ENCODE peak calls at places on chromosome 6, in four cellular contexts. Z is PC-9, V is keratinocyte, F is GM23248. B is an unnamed sample.
A peak's percentile ranks its signal among the peaks of the same experiment; 100 is the strongest.

GRCh38 chr6:31738048-31738979 is 1.5 kb upstream of the MSH5 start:
- DNase-seq in Z (peak; percentile 78), V (no peak), F (peak; percentile 87), B (peak; percentile 82)

GRCh38 chr6:15945593-15946159 is 183.2 kb upstream of the MYLIP start:
- DNase-seq in Z (no peak), V (no peak), F (peak; percentile 73), B (no peak)

GRCh38 chr6:33698494-33698893 is 13.0 kb downstream of the UQCC2 start:
- DNase-seq in Z (no peak), V (no peak), F (no peak), B (no peak)

GRCh38 chr6:34656378-34657036 is 40.1 kb downstream of the ILRUN start:
- DNase-seq in Z (peak; percentile 68), V (no peak), F (peak; percentile 87), B (peak; percentile 95)

GRCh38 chr6:127069659-127070279 is 48.7 kb upstream of the RSPO3 start:
- DNase-seq in Z (no peak), V (no peak), F (peak; percentile 55), B (peak; percentile 21)

GRCh38 chr6:130366011-130366963 is at the start of gene TMEM200A:
- DNase-seq in Z (no peak), V (no peak), F (peak; percentile 83), B (no peak)

GRCh38 chr6:2798586-2799134 is 33.5 kb downstream of the WRNIP1 start:
- DNase-seq in Z (no peak), V (no peak), F (no peak), B (no peak)

GRCh38 chr6:165662671-165663282 is at the start of gene PDE10A:
- DNase-seq in Z (no peak), V (no peak), F (peak; percentile 25), B (no peak)

GRCh38 chr6:28489366-28490190 is 26.0 kb downstream of the GPX6 start:
- DNase-seq in Z (peak; percentile 80), V (peak; percentile 59), F (peak; percentile 75), B (no peak)

GRCh38 chr6:75117701-75118100 is 88.2 kb downstream of the COL12A1 start:
- DNase-seq in Z (no peak), V (no peak), F (peak; percentile 35), B (no peak)

GRCh38 chr6:38012573-38012972 is 193.0 kb downstream of the ZFAND3 start:
- DNase-seq in Z (no peak), V (no peak), F (peak; percentile 71), B (peak; percentile 60)

GRCh38 chr6:110255356-110255755 is 75.1 kb downstream of the CDC40 start:
- DNase-seq in Z (no peak), V (no peak), F (peak; percentile 48), B (peak; percentile 8)

GRCh38 chr6:167566711-167567141 is 241.8 kb downstream of the TTLL2 start:
- DNase-seq in Z (no peak), V (no peak), F (no peak), B (no peak)

GRCh38 chr6:2914318-2914660 is 11.2 kb upstream of the SERPINB9 start:
- DNase-seq in Z (no peak), V (no peak), F (no peak), B (no peak)

DNA sequence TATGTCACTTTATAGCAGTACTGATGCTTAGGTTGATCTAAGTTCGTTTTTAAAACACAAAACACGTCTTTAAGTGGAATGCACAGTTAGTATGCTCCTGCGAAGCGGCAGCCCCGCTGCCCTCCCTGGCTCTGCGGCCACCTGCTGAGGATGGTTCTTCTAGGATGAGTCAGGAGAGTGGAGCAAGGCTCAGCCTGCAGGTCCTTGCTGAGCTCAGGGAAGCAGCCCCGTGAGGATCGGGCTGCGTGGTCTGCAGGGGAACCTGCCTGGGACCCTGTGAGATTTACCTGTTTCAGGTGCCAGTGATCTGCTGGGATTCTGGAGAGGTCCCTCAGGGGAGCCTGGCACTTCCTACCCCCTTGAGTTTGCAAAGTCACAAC is 57.5 kb downstream of the SYNJ2 start:
- DNase-seq in Z (peak; percentile 66), V (no peak), F (no peak), B (no peak)
- H3K36me3 ChIP-seq in Z (peaks cover 16% of the 10 kb centered on the region), V (no peaks in the 10 kb centered on the region), F (peaks cover 11% of the 10 kb centered on the region), B (no peaks in the 10 kb centered on the region)

GRCh38 chr6:36066817-36067216 is 39.2 kb downstream of the MAPK14 start:
- DNase-seq in Z (no peak), V (no peak), F (no peak), B (no peak)

GRCh38 chr6:36067374-36068011 is 39.9 kb downstream of the MAPK14 start:
- DNase-seq in Z (no peak), V (no peak), F (peak; percentile 51), B (no peak)

GRCh38 chr6:36062247-36062646 is 34.6 kb downstream of the MAPK14 start:
- DNase-seq in Z (no peak), V (no peak), F (no peak), B (no peak)

GRCh38 chr6:36063318-36063717 is 35.7 kb downstream of the MAPK14 start:
- DNase-seq in Z (no peak), V (no peak), F (no peak), B (no peak)

DNA sequence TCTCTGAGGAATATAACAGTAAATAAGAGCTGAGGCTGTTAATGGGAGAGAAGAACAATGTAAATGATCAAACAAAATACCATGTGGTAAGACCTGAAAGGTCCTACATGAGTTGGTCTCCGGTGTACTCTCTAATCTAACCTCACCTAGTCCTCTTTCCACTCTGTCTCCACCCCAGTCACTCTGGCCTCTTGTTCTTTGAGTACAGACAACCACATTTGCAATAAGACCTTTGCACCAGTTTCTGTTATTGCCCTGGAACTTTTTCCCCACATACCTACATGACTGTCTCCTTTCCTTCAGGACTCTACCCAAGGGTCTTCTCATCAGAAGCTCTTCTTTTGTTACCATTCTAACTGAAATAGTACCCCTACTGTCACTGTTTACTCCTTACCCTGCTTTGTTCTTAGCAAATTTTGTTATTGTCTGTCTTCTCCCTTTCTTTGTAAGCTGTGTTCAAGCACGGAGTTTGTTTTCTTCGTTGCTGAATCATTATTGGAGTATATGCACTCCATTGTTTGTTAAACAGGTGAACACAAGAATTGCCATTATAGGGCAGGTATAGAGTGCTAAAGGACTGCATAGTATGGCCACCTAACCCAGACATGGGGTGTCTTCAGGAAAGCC is 37.3 kb downstream of the MAPK14 start:
- DNase-seq in Z (no peak), V (no peak), F (no peak), B (no peak)
- H4K20me1 ChIP-seq in Z (peaks cover 30% of the 10 kb centered on the region), V (no peaks in the 10 kb centered on the region), F (peaks cover 20% of the 10 kb centered on the region), B (peaks cover under 1% of the 10 kb centered on the region)

DNA sequence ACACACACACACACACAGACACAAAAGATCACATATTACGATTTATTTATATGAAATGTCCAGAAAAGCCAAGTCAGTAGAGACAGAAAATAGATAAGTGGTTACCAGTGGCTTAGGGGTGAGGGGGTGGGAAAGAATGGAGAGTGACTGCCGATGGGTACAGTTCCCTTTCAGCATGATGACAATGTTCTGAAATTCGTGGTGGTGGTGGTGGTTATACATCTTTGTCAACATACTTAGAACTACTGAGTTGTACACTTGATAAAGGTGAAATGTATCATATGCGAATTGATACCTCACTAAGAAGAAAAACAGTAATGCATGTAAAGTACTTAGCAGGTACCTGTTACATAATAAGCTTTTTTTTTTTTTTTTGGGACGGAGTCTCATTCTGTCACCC is 124.3 kb downstream of the SCAF8 start:
- DNase-seq in Z (no peak), V (no peak), F (no peak), B (no peak)
- H3K36me3 ChIP-seq in Z (peaks cover 3% of the 10 kb centered on the region), V (no peaks in the 10 kb centered on the region), F (no peaks in the 10 kb centered on the region), B (peaks cover 9% of the 10 kb centered on the region)

GRCh38 chr6:90110971-90111370 is 185.7 kb downstream of the BACH2 start:
- DNase-seq in Z (no peak), V (no peak), F (no peak), B (no peak)
- H4K20me1 ChIP-seq in Z (no peaks in the 10 kb centered on the region), V (no peaks in the 10 kb centered on the region), F (no peaks in the 10 kb centered on the region), B (no peaks in the 10 kb centered on the region)

GRCh38 chr6:42889815-42890214 is 10.4 kb downstream of the RPL7L1 start:
- DNase-seq in Z (no peak), V (no peak), F (no peak), B (peak; percentile 23)

GRCh38 chr6:42890311-42891198 is 11.1 kb downstream of the RPL7L1 start:
- DNase-seq in Z (peak; percentile 87), V (peak; percentile 70), F (peak; percentile 97), B (peak; percentile 97)

GRCh38 chr6:42891199-42891722 is 11.8 kb downstream of the RPL7L1 start:
- DNase-seq in Z (no peak), V (no peak), F (no peak), B (no peak)

DNA sequence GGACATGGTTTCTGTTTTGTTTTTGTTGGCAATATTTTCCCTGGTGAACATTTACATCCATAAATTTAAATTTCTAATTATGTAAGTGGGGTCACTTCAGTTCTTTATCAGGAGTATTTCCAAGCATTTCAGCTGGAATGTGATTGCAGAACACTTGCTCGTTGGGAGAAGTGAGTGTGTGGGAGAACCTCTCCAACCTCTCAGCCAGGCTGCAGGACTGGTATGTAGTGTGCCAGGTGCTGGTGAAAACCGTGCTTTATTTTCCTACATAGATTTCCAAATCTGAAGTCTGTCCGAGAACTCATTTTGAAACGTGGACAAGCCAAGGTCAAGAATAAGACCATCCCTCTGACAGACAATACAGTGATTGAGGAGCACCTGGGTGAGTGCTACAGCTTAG is 6.3 kb downstream of the RPL7L1 start:
- DNase-seq in Z (no peak), V (no peak), F (no peak), B (no peak)
- H3K36me3 ChIP-seq in Z (peaks cover 34% of the 10 kb centered on the region), V (peaks cover 25% of the 10 kb centered on the region), F (peaks cover 42% of the 10 kb centered on the region), B (peaks cover 66% of the 10 kb centered on the region)

GRCh38 chr6:133567656-133568055 is 321.3 kb upstream of the TCF21 start:
- DNase-seq in Z (no peak), V (no peak), F (peak; percentile 54), B (no peak)
- H4K20me1 ChIP-seq in Z (no peaks in the 10 kb centered on the region), V (no peaks in the 10 kb centered on the region), F (no peaks in the 10 kb centered on the region), B (peaks cover 3% of the 10 kb centered on the region)

GRCh38 chr6:36053878-36054277 is 26.3 kb downstream of the MAPK14 start:
- DNase-seq in Z (no peak), V (no peak), F (no peak), B (no peak)

GRCh38 chr6:36054415-36054814 is 26.8 kb downstream of the MAPK14 start:
- DNase-seq in Z (no peak), V (no peak), F (peak; percentile 37), B (no peak)

GRCh38 chr6:36054965-36055364 is 27.4 kb downstream of the MAPK14 start:
- DNase-seq in Z (no peak), V (no peak), F (no peak), B (no peak)

GRCh38 chr6:36052092-36052491 is 24.5 kb downstream of the MAPK14 start:
- DNase-seq in Z (no peak), V (no peak), F (peak; percentile 65), B (no peak)

DNA sequence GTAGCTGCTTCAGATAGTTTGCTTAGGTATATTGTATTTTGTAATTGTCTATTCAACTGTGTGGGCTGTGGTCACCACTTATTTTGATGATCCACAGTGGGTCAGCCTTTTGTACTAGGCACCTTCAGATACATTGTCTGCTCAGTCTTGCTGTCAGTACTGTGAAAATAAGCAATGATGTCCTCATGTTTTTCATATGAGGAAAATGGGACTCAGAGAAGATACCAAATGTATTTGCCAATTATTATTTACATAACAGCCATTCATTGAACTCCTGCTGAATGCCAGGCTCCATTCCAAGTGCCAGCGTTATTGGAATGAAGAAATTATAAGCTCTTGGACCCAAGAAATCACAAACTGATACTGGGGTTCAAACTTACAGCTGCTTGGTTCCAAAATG is 28.6 kb downstream of the MAPK14 start:
- DNase-seq in Z (no peak), V (no peak), F (no peak), B (no peak)
- H3K36me3 ChIP-seq in Z (peaks cover 30% of the 10 kb centered on the region), V (peaks cover 12% of the 10 kb centered on the region), F (peaks cover 20% of the 10 kb centered on the region), B (peaks cover 53% of the 10 kb centered on the region)

B was measured in OCI-LY7.